ENCODE peak calls at places on chromosomes 6 and 20, in six cellular contexts. K is HCT116, G is lower lobe of right lung, Z is Calu3, M is GM13976, C is cardiac muscle cell. B is an unnamed sample.

GRCh38 chr20:23266530-23267398 is 83.8 kb upstream of the NXT1 start:
- DNase-seq in M (no peak), Z (no peak), G (no peak), C (peak; percentile 28), K (no peak), B (no peak)

GRCh38 chr6:113978084-113978675 is 7.2 kb upstream of the HDAC2 start:
- DNase-seq in K (no peak), G (no peak), M (no peak), C (no peak), Z (no peak), B (no peak)

GRCh38 chr6:39228992-39229767 is at the start of gene KCNK5:
- DNase-seq in M (peak; percentile 90), C (peak; percentile 90), K (peak; percentile 73), G (peak; percentile 93), Z (peak; percentile 96), B (peak; percentile 88)

GRCh38 chr6:42820509-42821340 is 38.9 kb downstream of the BICRAL start:
- DNase-seq in Z (no peak), M (no peak), G (no peak), K (no peak), C (no peak), B (no peak)

GRCh38 chr20:44460795-44461141 is 14.9 kb upstream of the TTPAL start:
- DNase-seq in Z (peak; percentile 40), C (peak; percentile 24), G (no peak), M (peak; percentile 45), K (peak; percentile 31), B (peak; percentile 46)

GRCh38 chr6:18053071-18053475 is 65.6 kb upstream of the KIF13A start:
- DNase-seq in K (no peak), G (peak; percentile 54), M (no peak), Z (no peak), C (no peak), B (no peak)

GRCh38 chr20:63976980-63977391 is 2.5 kb downstream of the SAMD10 start:
- DNase-seq in Z (no peak), M (no peak), G (no peak), K (no peak), C (no peak), B (no peak)

GRCh38 chr20:8449120-8449519 is 317.1 kb downstream of the PLCB1 start:
- DNase-seq in K (no peak), Z (no peak), C (no peak), G (no peak), M (no peak), B (no peak)

GRCh38 chr20:32541917-32542615 is 43.1 kb downstream of the NOL4L start:
- DNase-seq in M (no peak), K (no peak), Z (no peak), G (no peak), C (no peak), B (no peak)

GRCh38 chr20:63085087-63085861 is 78.5 kb upstream of the BHLHE23 start:
- DNase-seq in Z (peak; percentile 48), C (no peak), K (no peak), M (no peak), G (peak; percentile 35), B (no peak)

GRCh38 chr6:16851044-16851540 is 89.8 kb upstream of the ATXN1 start:
- DNase-seq in Z (no peak), C (no peak), M (no peak), K (no peak), G (no peak), B (no peak)

GRCh38 chr6:3835055-3835731 is 14.0 kb upstream of the FAM50B start:
- DNase-seq in Z (peak; percentile 16), K (no peak), G (no peak), M (no peak), C (no peak), B (no peak)

GRCh38 chr6:144816936-144817335 is 531.8 kb downstream of the UTRN start:
- DNase-seq in M (no peak), Z (no peak), K (no peak), G (no peak), C (no peak), B (no peak)

GRCh38 chr6:83057705-83058321 is 7.8 kb downstream of the UBE3D start:
- DNase-seq in M (peak; percentile 34), Z (peak; percentile 58), K (peak; percentile 22), G (no peak), C (peak; percentile 59), B (peak; percentile 22)

GRCh38 chr6:32960563-32960962 is 7.7 kb upstream of the HLA-DMA start:
- DNase-seq in Z (no peak), G (no peak), C (no peak), M (no peak), K (no peak), B (no peak)

GRCh38 chr6:26311012-26311384 is 54.0 kb upstream of the BTN3A2 start:
- DNase-seq in G (no peak), M (no peak), K (no peak), C (no peak), Z (peak; percentile 59), B (no peak)

GRCh38 chr6:143078468-143079324 is 18.0 kb downstream of the AIG1 start:
- DNase-seq in K (no peak), Z (no peak), G (no peak), M (no peak), C (no peak), B (no peak)

GRCh38 chr6:44742828-44743372 is 355.4 kb downstream of the CDC5L start:
- DNase-seq in M (no peak), G (no peak), C (no peak), Z (no peak), K (no peak), B (no peak)

GRCh38 chr20:13236990-13237720 is 16.1 kb downstream of the ISM1 start:
- DNase-seq in G (no peak), C (no peak), K (no peak), M (no peak), Z (no peak), B (no peak)

GRCh38 chr6:75156186-75156878 is 49.5 kb downstream of the COL12A1 start:
- DNase-seq in K (no peak), M (no peak), G (no peak), Z (no peak), C (no peak), B (no peak)

GRCh38 chr6:28922841-28923317 is 906 bp downstream of the TRIM27 start:
- DNase-seq in Z (peak; percentile 52), C (peak; percentile 68), K (no peak), M (peak; percentile 66), G (no peak), B (peak; percentile 56)

GRCh38 chr20:40343390-40343789 is 345.6 kb downstream of the MAFB start:
- DNase-seq in Z (no peak), K (no peak), M (no peak), G (no peak), C (no peak), B (no peak)

GRCh38 chr6:42316390-42316970 is 98.8 kb upstream of the MRPS10 start:
- DNase-seq in M (no peak), C (no peak), Z (peak; percentile 75), G (peak; percentile 54), K (no peak), B (no peak)

GRCh38 chr6:155154158-155154830 is 109.5 kb upstream of the CLDN20 start:
- DNase-seq in C (no peak), G (no peak), M (no peak), Z (no peak), K (no peak), B (no peak)

GRCh38 chr6:169416249-169416648 is 162.6 kb upstream of the THBS2 start:
- DNase-seq in Z (no peak), C (no peak), K (no peak), G (no peak), M (no peak), B (no peak)

GRCh38 chr6:143060806-143061596 is at the start of gene AIG1:
- DNase-seq in G (no peak), K (peak; percentile 47), Z (peak; percentile 74), M (no peak), C (no peak), B (peak; percentile 28)

GRCh38 chr6:143140767-143141166 is 80.1 kb downstream of the AIG1 start:
- DNase-seq in K (no peak), G (no peak), Z (no peak), C (no peak), M (no peak), B (no peak)

GRCh38 chr6:45441811-45442453 is 64.2 kb upstream of the SUPT3H start:
- DNase-seq in Z (no peak), C (no peak), M (no peak), G (no peak), K (no peak), B (no peak)

GRCh38 chr20:41304413-41305079 is 13.0 kb downstream of the ZHX3 start:
- DNase-seq in Z (no peak), C (no peak), M (no peak), G (no peak), K (no peak), B (no peak)

GRCh38 chr6:82506526-82506925 is 142.9 kb downstream of the TPBG start:
- DNase-seq in M (no peak), G (no peak), C (no peak), Z (peak; percentile 7), K (no peak), B (no peak)

GRCh38 chr6:151729829-151730495 is 77.5 kb upstream of the ESR1 start:
- DNase-seq in C (no peak), Z (no peak), M (no peak), G (no peak), K (no peak), B (no peak)

GRCh38 chr6:168368063-168368835 is 48.7 kb upstream of the DACT2 start:
- DNase-seq in C (no peak), G (no peak), M (no peak), K (no peak), Z (no peak), B (no peak)
- TF ChIP-seq CTCF in C (peak; percentile 24), G (no peak), M (no peak), K (no peak), Z (no peak), B (no peak)

DNA sequence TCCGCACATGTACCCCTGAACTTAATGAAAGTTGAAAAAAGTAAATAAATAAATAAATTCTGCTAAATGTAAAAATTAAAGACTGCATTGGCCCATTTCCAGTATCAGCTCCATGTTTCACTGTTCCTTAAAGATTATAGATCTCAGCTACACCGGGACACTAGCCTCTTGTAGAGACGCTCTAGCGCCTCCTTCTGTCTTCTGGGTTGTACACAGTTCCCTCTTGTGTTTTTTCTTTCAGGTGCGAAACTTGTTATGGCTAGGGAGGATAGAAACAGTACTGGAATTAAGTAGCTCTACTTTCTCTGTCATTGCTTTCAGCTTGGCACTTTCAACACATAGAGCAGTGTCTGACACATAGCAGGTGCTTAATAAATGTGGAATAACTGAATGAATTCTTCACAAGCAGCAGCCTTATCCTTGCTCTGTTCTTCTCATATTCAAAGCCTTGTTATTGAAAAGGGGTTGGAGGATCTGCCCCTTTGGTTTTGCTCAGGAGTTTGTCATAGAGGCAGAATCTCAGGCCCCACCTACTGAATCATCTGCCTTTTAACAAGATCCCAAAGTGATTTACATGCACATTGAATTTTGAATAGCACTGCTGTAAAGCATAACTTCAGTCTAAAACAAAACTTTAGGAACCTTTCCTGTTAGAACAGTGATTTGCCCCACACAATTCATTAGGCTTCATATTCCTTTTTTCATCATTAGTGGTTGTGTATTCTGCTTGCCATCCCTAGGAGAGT is 92.3 kb downstream of the FIG4 start:
- DNase-seq in M (no peak), C (peak; percentile 51), K (no peak), Z (no peak), G (no peak), B (no peak)
- TF ChIP-seq CTCF in M (no peak), C (peak; percentile 50), K (peak; percentile 50), Z (no peak), G (peak; percentile 19), B (peak; percentile 27)

GRCh38 chr20:49979030-49979832 is 3.5 kb upstream of the SNAI1 start:
- DNase-seq in K (peak; percentile 38), Z (peak; percentile 84), C (peak; percentile 75), M (peak; percentile 84), G (peak; percentile 59), B (peak; percentile 80)
- TF ChIP-seq CTCF in K (peak; percentile 99), Z (peak; percentile 100), C (peak; percentile 98), M (peak; percentile 97), G (peak; percentile 99), B (peak; percentile 96)

GRCh38 chr6:408599-409102 is 17.1 kb downstream of the IRF4 start:
- DNase-seq in K (peak; percentile 53), M (no peak), C (peak; percentile 58), Z (no peak), G (peak; percentile 82), B (no peak)
- TF ChIP-seq CTCF in K (peak; percentile 87), M (no peak), C (peak; percentile 33), Z (no peak), G (peak; percentile 58), B (peak; percentile 22)